ENCODE peak calls at places on chromosome 1, in four cellular contexts. Q is GM12878, G is HL-60, V is K562. L is an unnamed sample.

GRCh38 chr1:211748810-211749209 is 73.4 kb upstream of the NEK2 start:
- DNase-seq in Q (no peak), G (no peak), V (no peak), L (no peak)

GRCh38 chr1:203536981-203537455 is 43.1 kb downstream of the OPTC start:
- DNase-seq in Q (no peak), G (peak), V (no peak), L (no peak)

GRCh38 chr1:219669556-219669955 is 56.7 kb upstream of the ZC3H11B start:
- DNase-seq in Q (no peak), G (no peak), V (no peak), L (no peak)

GRCh38 chr1:8667869-8668595 is 149.4 kb downstream of the RERE start:
- DNase-seq in Q (no peak), G (no peak), V (no peak), L (no peak)

GRCh38 chr1:30919025-30919881 is 10.7 kb upstream of the SDC3 start:
- DNase-seq in Q (no peak), G (peak), V (peak), L (no peak)

GRCh38 chr1:205444931-205445652 is 10.8 kb downstream of the BLACAT1 start:
- DNase-seq in Q (no peak), G (no peak), V (no peak), L (no peak)

GRCh38 chr1:25061596-25061995 is 131.5 kb upstream of the RUNX3 start:
- DNase-seq in Q (no peak), G (no peak), V (no peak), L (no peak)

GRCh38 chr1:31502926-31503511 is 73.3 kb upstream of the TINAGL1 start:
- DNase-seq in Q (no peak), G (no peak), V (no peak), L (no peak)

GRCh38 chr1:166166400-166166699 is 451 bp downstream of the FAM78B start:
- DNase-seq in Q (no peak), G (no peak), V (no peak), L (no peak)

GRCh38 chr1:241711326-241711725 is 59.2 kb downstream of the WDR64 start:
- DNase-seq in Q (no peak), G (peak), V (no peak), L (no peak)

GRCh38 chr1:178774263-178774662 is 49.2 kb downstream of the RALGPS2 start:
- DNase-seq in Q (no peak), G (no peak), V (no peak), L (no peak)

GRCh38 chr1:63917571-63918394 is 144.0 kb downstream of the ROR1 start:
- DNase-seq in Q (no peak), G (no peak), V (peak), L (no peak)

GRCh38 chr1:66371233-66372005 is 162.5 kb upstream of the SGIP1 start:
- DNase-seq in Q (no peak), G (no peak), V (no peak), L (no peak)

GRCh38 chr1:200243042-200243437 is 166.8 kb downstream of the ZNF281 start:
- DNase-seq in Q (no peak), G (no peak), V (no peak), L (no peak)

GRCh38 chr1:67802565-67802964 is 30.7 kb downstream of the GNG12 start:
- DNase-seq in Q (no peak), G (no peak), V (no peak), L (no peak)

GRCh38 chr1:243595527-243596206 is 254.4 kb downstream of the AKT3 start:
- DNase-seq in Q (no peak), G (no peak), V (no peak), L (no peak)

GRCh38 chr1:209797978-209798639 is 7.8 kb downstream of the IRF6 start:
- DNase-seq in Q (no peak), G (peak), V (no peak), L (no peak)

GRCh38 chr1:10378071-10378841 is 20.6 kb upstream of the PGD start:
- DNase-seq in Q (no peak), G (peak), V (peak), L (no peak)

GRCh38 chr1:40257313-40257687 is 736 bp upstream of the ZMPSTE24 start:
- DNase-seq in Q (no peak), G (no peak), V (no peak), L (no peak)

GRCh38 chr1:204672482-204673216 is 12.9 kb downstream of the LRRN2 start:
- DNase-seq in Q (no peak), G (no peak), V (peak), L (no peak)

GRCh38 chr1:245216356-245217110 is 61.7 kb downstream of the KIF26B start:
- DNase-seq in Q (no peak), G (no peak), V (no peak), L (no peak)

GRCh38 chr1:15100369-15101111 is 53.0 kb upstream of the TMEM51 start:
- DNase-seq in Q (no peak), G (peak), V (peak), L (peak)

GRCh38 chr1:14956579-14957195 is 196.9 kb upstream of the TMEM51 start:
- DNase-seq in Q (no peak), G (no peak), V (no peak), L (no peak)

GRCh38 chr1:157403203-157403602 is 149.1 kb downstream of the FCRL5 start:
- DNase-seq in Q (no peak), G (peak), V (no peak), L (peak)

GRCh38 chr1:84020151-84020550 is 21.2 kb upstream of the TTLL7 start:
- DNase-seq in Q (no peak), G (no peak), V (no peak), L (no peak)

GRCh38 chr1:159845751-159846531 is 16.5 kb downstream of the VSIG8 start:
- DNase-seq in Q (no peak), G (peak), V (no peak), L (no peak)

GRCh38 chr1:36829066-36829465 is 205.2 kb downstream of the GRIK3 start:
- DNase-seq in Q (no peak), G (no peak), V (no peak), L (no peak)

GRCh38 chr1:36834586-36834985 is 199.7 kb downstream of the GRIK3 start:
- DNase-seq in Q (no peak), G (no peak), V (no peak), L (no peak)

GRCh38 chr1:36831171-36831810 is 203.0 kb downstream of the GRIK3 start:
- DNase-seq in Q (no peak), G (no peak), V (no peak), L (no peak)

GRCh38 chr1:36825226-36825625 is 209.1 kb downstream of the GRIK3 start:
- DNase-seq in Q (no peak), G (no peak), V (no peak), L (no peak)

GRCh38 chr1:36829951-36830350 is 204.4 kb downstream of the GRIK3 start:
- DNase-seq in Q (no peak), G (no peak), V (no peak), L (no peak)
- TF ChIP-seq SPI1 in Q (no peak), G (no peak), V (no peak), L (no peak)

DNA sequence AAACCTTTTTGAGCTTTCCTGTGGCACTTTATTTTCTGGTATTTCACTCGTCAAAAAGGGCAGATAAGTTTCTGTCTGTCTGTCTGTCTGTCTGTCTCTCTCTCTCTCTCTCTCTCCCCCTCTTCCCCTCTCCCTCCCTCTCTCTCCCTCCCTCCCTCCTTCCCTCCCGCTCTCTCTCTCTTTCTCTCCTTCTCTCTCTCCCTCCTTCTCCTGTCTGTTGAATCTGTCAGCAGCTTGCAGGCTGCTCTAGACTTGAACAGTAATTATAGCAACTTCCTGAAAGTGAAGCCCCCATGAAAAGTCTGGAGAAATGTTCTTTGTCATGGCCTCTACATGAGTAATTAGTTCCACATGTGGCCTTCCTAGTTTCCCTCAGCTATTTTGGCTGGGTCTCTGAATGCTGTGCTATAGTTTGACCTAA is 275.2 kb upstream of the C1orf105 start:
- DNase-seq in Q (no peak), G (no peak), V (no peak), L (no peak)
- TF ChIP-seq POLR2AphosphoS5 in Q (no peak), G (no peak), V (no peak), L (no peak)

GRCh38 chr1:7172804-7173203 is 387.6 kb downstream of the CAMTA1 start:
- DNase-seq in Q (no peak), G (no peak), V (no peak), L (no peak)
- TF ChIP-seq SPI1 in Q (no peak), G (no peak), V (no peak), L (no peak)

DNA sequence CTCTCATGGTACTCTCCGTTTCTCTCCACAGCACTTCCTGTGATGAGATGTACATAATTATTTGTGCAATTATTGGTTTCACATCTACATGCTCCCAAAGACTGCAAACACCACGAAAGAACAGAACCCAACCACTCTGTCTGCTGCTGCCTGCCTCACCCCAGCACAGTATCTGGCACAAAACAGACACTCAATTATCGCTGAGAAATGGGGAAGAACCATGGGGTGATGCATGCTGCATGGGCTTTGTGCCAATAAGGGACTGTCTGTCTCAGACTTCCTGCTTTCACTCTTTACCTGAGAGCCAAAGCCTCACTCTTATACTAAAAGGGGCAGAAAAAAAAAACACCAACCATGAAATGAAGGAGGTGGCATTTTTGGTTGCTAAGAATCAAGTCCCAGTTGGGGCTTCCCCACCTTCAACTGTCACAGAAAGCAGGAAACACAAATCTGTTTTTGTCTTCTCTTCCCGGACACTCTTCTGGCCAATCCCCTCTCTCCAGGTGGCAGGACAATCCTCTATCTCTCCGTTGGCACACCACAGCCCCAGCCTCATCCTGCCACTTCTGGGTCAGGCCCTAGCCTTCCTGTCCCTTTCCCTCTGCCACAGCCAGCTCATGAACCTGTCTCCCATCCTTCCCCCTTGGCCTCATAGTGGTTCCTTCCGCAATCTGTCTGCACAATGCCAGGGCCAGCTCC is 82.0 kb downstream of the TGFBR3 start:
- DNase-seq in Q (peak), G (peak), V (no peak), L (peak)
- TF ChIP-seq POLR2AphosphoS5 in Q (no peak), G (no peak), V (peak), L (peak)

GRCh38 chr1:100188617-100189016 is 10.6 kb upstream of the LRRC39 start:
- DNase-seq in Q (peak), G (no peak), V (no peak), L (no peak)
- TF ChIP-seq SPI1 in Q (no peak), G (no peak), V (no peak), L (no peak)

DNA sequence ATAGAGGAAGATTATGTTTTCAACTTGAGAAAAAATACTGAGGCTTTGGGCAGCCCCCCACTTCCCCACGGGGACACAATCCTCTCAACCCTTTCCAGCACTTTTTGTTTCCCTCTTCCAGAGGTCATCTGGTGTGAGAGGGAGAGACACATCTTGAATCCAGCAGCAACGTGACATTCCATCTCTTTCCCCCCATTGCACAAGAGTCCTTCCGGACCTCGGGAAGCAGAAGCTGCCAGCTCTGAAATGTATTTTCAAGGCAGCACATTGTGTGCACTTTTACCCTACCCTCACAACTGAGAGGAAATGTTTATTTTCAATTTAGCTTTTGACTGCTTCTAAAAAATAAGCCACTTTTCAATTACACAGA is 43.0 kb upstream of the FMO2 start:
- DNase-seq in Q (no peak), G (no peak), V (no peak), L (no peak)
- TF ChIP-seq POLR2AphosphoS5 in Q (no peak), G (no peak), V (no peak), L (no peak)

GRCh38 chr1:110647254-110647891 is 27.4 kb downstream of the KCNA3 start:
- DNase-seq in Q (no peak), G (no peak), V (no peak), L (no peak)
- TF ChIP-seq SPI1 in Q (no peak), G (no peak), V (no peak), L (no peak)

DNA sequence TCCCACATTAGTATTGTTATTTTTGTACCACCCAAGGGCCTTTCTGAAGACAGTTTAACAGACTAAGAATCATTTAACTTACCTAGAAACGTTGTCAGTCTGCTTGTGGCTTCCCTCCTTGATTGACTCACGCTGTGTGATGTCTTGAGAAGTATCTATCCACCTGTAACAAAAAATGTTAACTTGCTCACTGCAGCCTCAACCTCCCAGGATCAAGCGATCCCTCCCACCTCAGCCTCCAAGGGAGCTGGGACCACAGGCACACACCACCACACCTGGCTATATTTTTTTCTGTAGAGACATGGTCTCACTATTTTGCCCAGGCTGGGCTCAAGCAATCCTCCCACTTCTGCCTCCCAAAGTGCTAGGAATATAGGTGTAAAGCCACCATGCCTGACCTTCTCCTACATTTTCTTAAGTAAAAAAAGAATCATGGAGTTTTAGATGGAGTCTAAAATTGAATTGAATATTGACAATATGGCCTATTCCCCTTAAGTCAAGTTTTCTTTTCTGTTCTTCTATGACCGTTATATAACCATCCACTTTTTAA is 15.6 kb downstream of the SFPQ start:
- DNase-seq in Q (no peak), G (no peak), V (no peak), L (no peak)
- TF ChIP-seq POLR2AphosphoS5 in Q (peak), G (peak), V (peak), L (peak)

GRCh38 chr1:105736349-105736748 is 1320.1 kb upstream of the PRMT6 start:
- DNase-seq in Q (no peak), G (no peak), V (no peak), L (no peak)
- TF ChIP-seq SPI1 in Q (no peak), G (no peak), V (no peak), L (no peak)

DNA sequence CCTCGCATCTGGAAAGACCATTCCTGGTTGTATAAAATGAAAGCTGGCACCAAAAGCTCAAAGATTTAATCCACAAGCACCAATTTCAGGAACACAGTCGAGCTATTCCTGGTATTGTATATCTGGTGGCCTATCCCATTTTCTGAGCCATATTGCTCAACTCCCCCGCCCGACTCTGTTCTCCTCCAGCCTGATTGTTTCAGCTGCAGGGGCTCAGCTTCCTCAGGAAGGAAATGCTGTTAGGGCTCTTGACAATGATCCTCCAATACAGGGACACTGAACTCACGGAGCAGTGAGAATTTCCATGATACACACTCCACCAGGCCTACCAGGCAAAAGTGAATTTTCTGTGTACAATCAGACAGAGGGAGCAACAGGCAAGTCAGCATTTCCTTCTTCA is 16.9 kb upstream of the TDRD10 start:
- DNase-seq in Q (no peak), G (peak), V (no peak), L (no peak)
- TF ChIP-seq POLR2AphosphoS5 in Q (no peak), G (no peak), V (no peak), L (no peak)

L was measured in GM12891.